ENCODE peak calls at places on chromosomes 1 and 21, in six cellular contexts. One of them, this sample, is unnamed. For H3K9me3 and H3K4me1, the result is how much of the 10 kb centered on the place peaks cover.

GRCh38 chr21:37074195-37074510 is 1.1 kb downstream of the TTC3 start:
- DNase-seq in neural progenitor cell: peak
- DNase-seq in HCT116: no peak
- DNase-seq in transverse colon: no peak
- DNase-seq in uterus: no peak
- DNase-seq in CD4-positive, CD25-positive, alpha-beta regulatory T cell: no peak
- DNase-seq in this sample: no peak

GRCh38 chr1:187264995-187265602 is 436.4 kb downstream of the PLA2G4A start:
- DNase-seq in neural progenitor cell: peak
- DNase-seq in HCT116: peak
- DNase-seq in transverse colon: no peak
- DNase-seq in uterus: no peak
- DNase-seq in CD4-positive, CD25-positive, alpha-beta regulatory T cell: no peak
- DNase-seq in this sample: peak

GRCh38 chr1:31753623-31754349 is 10.4 kb downstream of the ADGRB2 start:
- DNase-seq in neural progenitor cell: no peak
- DNase-seq in HCT116: no peak
- DNase-seq in transverse colon: peak
- DNase-seq in uterus: no peak
- DNase-seq in CD4-positive, CD25-positive, alpha-beta regulatory T cell: no peak
- DNase-seq in this sample: peak

GRCh38 chr1:20617157-20617487 is 16.1 kb upstream of the PINK1 start:
- DNase-seq in neural progenitor cell: no peak
- DNase-seq in HCT116: no peak
- DNase-seq in transverse colon: no peak
- DNase-seq in uterus: no peak
- DNase-seq in CD4-positive, CD25-positive, alpha-beta regulatory T cell: no peak
- DNase-seq in this sample: no peak

GRCh38 chr1:174965006-174965971 is 34.5 kb upstream of the CACYBP start:
- DNase-seq in neural progenitor cell: no peak
- DNase-seq in HCT116: no peak
- DNase-seq in transverse colon: peak
- DNase-seq in uterus: no peak
- DNase-seq in CD4-positive, CD25-positive, alpha-beta regulatory T cell: no peak
- DNase-seq in this sample: no peak

GRCh38 chr1:193589597-193590040 is 403.2 kb upstream of the B3GALT2 start:
- DNase-seq in neural progenitor cell: no peak
- DNase-seq in HCT116: no peak
- DNase-seq in transverse colon: no peak
- DNase-seq in uterus: no peak
- DNase-seq in CD4-positive, CD25-positive, alpha-beta regulatory T cell: no peak
- DNase-seq in this sample: no peak

GRCh38 chr1:24639881-24640280 is 3.2 kb upstream of the SRRM1 start:
- DNase-seq in neural progenitor cell: no peak
- DNase-seq in HCT116: no peak
- DNase-seq in transverse colon: no peak
- DNase-seq in uterus: no peak
- DNase-seq in CD4-positive, CD25-positive, alpha-beta regulatory T cell: no peak
- DNase-seq in this sample: no peak

GRCh38 chr1:168709407-168709891 is 19.6 kb downstream of the DPT start:
- DNase-seq in neural progenitor cell: peak
- DNase-seq in HCT116: no peak
- DNase-seq in transverse colon: no peak
- DNase-seq in uterus: peak
- DNase-seq in CD4-positive, CD25-positive, alpha-beta regulatory T cell: no peak
- DNase-seq in this sample: peak

GRCh38 chr1:61560385-61560784 is 164.6 kb downstream of the TM2D1 start:
- DNase-seq in neural progenitor cell: no peak
- DNase-seq in HCT116: no peak
- DNase-seq in transverse colon: no peak
- DNase-seq in uterus: no peak
- DNase-seq in CD4-positive, CD25-positive, alpha-beta regulatory T cell: no peak
- DNase-seq in this sample: no peak

GRCh38 chr1:244603498-244603897 is 49.4 kb upstream of the DESI2 start:
- DNase-seq in neural progenitor cell: peak
- DNase-seq in HCT116: peak
- DNase-seq in transverse colon: no peak
- DNase-seq in uterus: no peak
- DNase-seq in CD4-positive, CD25-positive, alpha-beta regulatory T cell: no peak
- DNase-seq in this sample: peak

GRCh38 chr21:7933923-7934322 is 2587.5 kb upstream of the TPTE start:
- DNase-seq in neural progenitor cell: no peak
- DNase-seq in HCT116: no peak
- DNase-seq in transverse colon: no peak
- DNase-seq in uterus: no peak
- DNase-seq in CD4-positive, CD25-positive, alpha-beta regulatory T cell: no peak
- DNase-seq in this sample: no peak
- H3K9me3 ChIP-seq in neural progenitor cell: half or more
- H3K9me3 ChIP-seq in HCT116: half or more
- H3K9me3 ChIP-seq in transverse colon: half or more
- H3K9me3 ChIP-seq in uterus: under half
- H3K9me3 ChIP-seq in CD4-positive, CD25-positive, alpha-beta regulatory T cell: half or more
- H3K9me3 ChIP-seq in this sample: under half

DNA sequence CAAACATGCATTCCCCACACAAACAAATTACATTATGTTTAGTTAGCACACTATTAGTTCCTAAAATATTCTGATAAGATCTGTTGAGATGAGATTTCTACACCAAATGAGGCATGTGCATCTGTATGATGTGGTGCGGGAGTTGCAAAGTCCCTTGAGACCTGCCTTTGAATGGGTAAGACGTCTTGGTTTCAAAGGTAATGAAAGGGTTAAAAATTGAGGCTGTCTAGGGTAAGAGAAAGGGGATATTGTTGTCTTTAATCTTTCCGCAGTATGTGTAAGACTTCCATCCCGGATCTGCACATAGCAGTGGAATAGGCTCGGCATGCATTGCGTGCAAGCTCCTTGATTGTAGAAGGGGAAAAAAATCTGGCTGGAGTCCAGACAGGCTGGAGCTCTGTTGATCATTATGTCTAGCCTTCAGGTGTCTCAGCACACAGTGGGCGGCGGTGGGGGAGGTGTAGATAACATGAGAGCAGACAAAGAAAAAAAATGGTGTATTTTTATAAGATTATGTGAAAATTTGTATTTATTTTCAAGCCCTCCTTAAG is 296.6 kb downstream of the PTPRC start:
- DNase-seq in neural progenitor cell: peak
- DNase-seq in HCT116: peak
- DNase-seq in transverse colon: peak
- DNase-seq in uterus: peak
- DNase-seq in CD4-positive, CD25-positive, alpha-beta regulatory T cell: peak
- DNase-seq in this sample: peak
- H3K27ac ChIP-seq in neural progenitor cell: no peak
- H3K27ac ChIP-seq in HCT116: peak
- H3K27ac ChIP-seq in transverse colon: peak
- H3K27ac ChIP-seq in uterus: peak
- H3K27ac ChIP-seq in CD4-positive, CD25-positive, alpha-beta regulatory T cell: peak
- H3K27ac ChIP-seq in this sample: peak

GRCh38 chr1:230141002-230141648 is 74.1 kb downstream of the GALNT2 start:
- DNase-seq in neural progenitor cell: no peak
- DNase-seq in HCT116: no peak
- DNase-seq in transverse colon: no peak
- DNase-seq in uterus: no peak
- DNase-seq in CD4-positive, CD25-positive, alpha-beta regulatory T cell: no peak
- DNase-seq in this sample: no peak

GRCh38 chr1:230140221-230141001 is 73.4 kb downstream of the GALNT2 start:
- DNase-seq in neural progenitor cell: no peak
- DNase-seq in HCT116: no peak
- DNase-seq in transverse colon: peak
- DNase-seq in uterus: no peak
- DNase-seq in CD4-positive, CD25-positive, alpha-beta regulatory T cell: no peak
- DNase-seq in this sample: peak

GRCh38 chr1:230142608-230143209 is 75.7 kb downstream of the GALNT2 start:
- DNase-seq in neural progenitor cell: no peak
- DNase-seq in HCT116: no peak
- DNase-seq in transverse colon: no peak
- DNase-seq in uterus: no peak
- DNase-seq in CD4-positive, CD25-positive, alpha-beta regulatory T cell: no peak
- DNase-seq in this sample: no peak

GRCh38 chr1:230143534-230143933 is 76.5 kb downstream of the GALNT2 start:
- DNase-seq in neural progenitor cell: no peak
- DNase-seq in HCT116: no peak
- DNase-seq in transverse colon: no peak
- DNase-seq in uterus: no peak
- DNase-seq in CD4-positive, CD25-positive, alpha-beta regulatory T cell: no peak
- DNase-seq in this sample: no peak

DNA sequence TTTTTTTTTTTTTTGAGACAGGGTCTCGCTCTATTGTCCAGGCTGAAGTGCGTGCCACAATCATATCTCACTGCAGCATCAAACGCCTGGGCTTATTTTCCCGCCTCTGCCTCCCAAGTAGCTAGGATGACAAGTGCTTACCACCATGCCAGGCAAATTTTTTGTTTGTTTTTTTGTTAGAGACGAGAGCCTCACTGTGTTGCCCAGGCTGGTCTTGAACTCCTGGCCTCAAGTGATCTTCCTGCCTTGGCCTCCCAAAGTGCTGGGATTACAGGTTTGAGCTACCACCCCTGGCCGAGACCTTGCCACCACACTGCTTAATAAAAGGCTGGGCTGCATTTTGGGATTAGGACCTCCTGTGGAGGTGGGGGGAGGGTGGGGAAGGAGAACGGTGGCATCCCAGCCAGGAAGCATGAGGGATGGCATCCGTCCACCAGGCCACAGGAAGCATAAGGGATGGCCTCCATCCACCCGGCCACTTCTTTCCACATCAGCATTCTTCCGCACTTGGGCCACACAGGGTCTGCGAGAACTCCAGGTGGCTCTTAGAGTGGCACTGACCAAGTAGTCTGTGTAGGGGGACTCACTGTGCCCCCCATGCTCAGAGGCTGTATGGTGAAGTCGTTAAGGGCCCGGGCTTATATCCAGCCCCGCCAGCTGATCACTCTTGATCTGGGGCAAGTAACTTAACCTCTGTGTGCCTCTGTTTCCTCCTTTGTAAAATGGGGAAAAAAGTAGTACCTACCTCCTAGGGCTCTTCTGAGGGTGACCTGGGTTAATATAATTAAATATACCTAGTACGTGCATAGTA is 75.0 kb downstream of the GALNT2 start:
- DNase-seq in neural progenitor cell: no peak
- DNase-seq in HCT116: no peak
- DNase-seq in transverse colon: no peak
- DNase-seq in uterus: no peak
- DNase-seq in CD4-positive, CD25-positive, alpha-beta regulatory T cell: no peak
- DNase-seq in this sample: no peak
- H3K4me1 ChIP-seq in neural progenitor cell: under half
- H3K4me1 ChIP-seq in HCT116: under half
- H3K4me1 ChIP-seq in transverse colon: under half
- H3K4me1 ChIP-seq in uterus: under half
- H3K4me1 ChIP-seq in CD4-positive, CD25-positive, alpha-beta regulatory T cell: under half
- H3K4me1 ChIP-seq in this sample: under half

DNA sequence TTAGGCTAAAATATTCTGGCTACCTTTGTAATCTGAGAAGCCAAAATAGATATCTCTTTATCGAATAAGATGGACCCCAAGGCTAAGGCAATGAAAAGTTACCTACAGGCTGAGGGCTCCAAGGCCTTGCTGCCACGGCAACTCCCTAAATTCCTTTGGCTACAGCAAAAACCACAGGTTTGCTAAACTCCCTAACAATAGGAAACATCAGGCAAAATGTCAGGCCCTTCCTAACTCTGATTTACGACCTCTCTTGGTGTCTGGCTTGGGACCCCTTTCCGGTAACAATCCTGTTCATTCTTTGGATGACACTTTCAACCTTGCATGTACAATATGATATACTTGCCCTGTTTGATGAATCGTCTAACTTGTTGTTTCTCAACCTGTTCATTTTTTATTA is 11.3 kb upstream of the OR2T8 start:
- DNase-seq in neural progenitor cell: no peak
- DNase-seq in HCT116: no peak
- DNase-seq in transverse colon: no peak
- DNase-seq in uterus: no peak
- DNase-seq in CD4-positive, CD25-positive, alpha-beta regulatory T cell: no peak
- DNase-seq in this sample: no peak
- H3K9me3 ChIP-seq in neural progenitor cell: under half
- H3K9me3 ChIP-seq in HCT116: under half
- H3K9me3 ChIP-seq in transverse colon: under half
- H3K9me3 ChIP-seq in uterus: under half
- H3K9me3 ChIP-seq in CD4-positive, CD25-positive, alpha-beta regulatory T cell: under half
- H3K9me3 ChIP-seq in this sample: under half